ENCODE peak calls at places on chromosomes 7 and 10, in four cellular contexts. Z, C, F and A are unnamed samples.

GRCh38 chr10:23870612-23871011 is 338.3 kb upstream of the KIAA1217 start:
- DNase-seq in Z (no peak), C (no peak), F (no peak), A (no peak)

GRCh38 chr10:108544500-108545120 is 1378.7 kb downstream of the XPNPEP1 start:
- DNase-seq in Z (peak; percentile 76), C (peak; percentile 55), F (peak; percentile 1), A (peak; percentile 69)

GRCh38 chr10:44934416-44935200 is 23.5 kb downstream of the TMEM72 start:
- DNase-seq in Z (no peak), C (no peak), F (no peak), A (no peak)

GRCh38 chr10:11178606-11179221 is 161.0 kb downstream of the CELF2 start:
- DNase-seq in Z (peak; percentile 23), C (no peak), F (no peak), A (no peak)

GRCh38 chr10:121597504-121598241 is 571 bp downstream of the FGFR2 start:
- DNase-seq in Z (no peak), C (no peak), F (no peak), A (no peak)

GRCh38 chr7:26860361-26860760 is 4.0 kb downstream of the SKAP2 start:
- DNase-seq in Z (no peak), C (no peak), F (no peak), A (no peak)

GRCh38 chr10:89302628-89303027 is 782 bp downstream of the IFIT2 start:
- DNase-seq in Z (no peak), C (no peak), F (no peak), A (no peak)

GRCh38 chr7:2022737-2023250 is 210.0 kb downstream of the MAD1L1 start:
- DNase-seq in Z (no peak), C (no peak), F (no peak), A (no peak)

GRCh38 chr10:110163841-110164240 is 43.6 kb upstream of the MXI1 start:
- DNase-seq in Z (no peak), C (no peak), F (no peak), A (no peak)

GRCh38 chr7:107725138-107725740 is 18.7 kb upstream of the CBLL1 start:
- DNase-seq in Z (peak; percentile 50), C (no peak), F (peak; percentile 61), A (no peak)

GRCh38 chr10:101297901-101298451 is 56.0 kb upstream of the BTRC start:
- DNase-seq in Z (peak; percentile 70), C (peak; percentile 53), F (peak; percentile 82), A (peak; percentile 66)

GRCh38 chr10:75717126-75717916 is 285.9 kb downstream of the LRMDA start:
- DNase-seq in Z (no peak), C (no peak), F (no peak), A (no peak)

GRCh38 chr10:103725242-103725641 is 130.1 kb downstream of the SH3PXD2A start:
- DNase-seq in Z (no peak), C (no peak), F (no peak), A (no peak)

GRCh38 chr10:80498039-80498832 is 39.5 kb upstream of the SH2D4B start:
- DNase-seq in Z (peak; percentile 3), C (no peak), F (no peak), A (no peak)

GRCh38 chr10:115818015-115818414 is 455.0 kb downstream of the GFRA1 start:
- DNase-seq in Z (no peak), C (no peak), F (no peak), A (no peak)

GRCh38 chr7:137625197-137625596 is 221.6 kb downstream of the DGKI start:
- DNase-seq in Z (no peak), C (no peak), F (no peak), A (no peak)
- TF ChIP-seq CTCF in Z (no peak), C (no peak), F (no peak), A (no peak)

GRCh38 chr10:124865676-124866075 is 64.1 kb downstream of the ABRAXAS2 start:
- DNase-seq in Z (no peak), C (no peak), F (no peak), A (no peak)
- TF ChIP-seq CTCF in Z (no peak), C (no peak), F (no peak), A (no peak)

DNA sequence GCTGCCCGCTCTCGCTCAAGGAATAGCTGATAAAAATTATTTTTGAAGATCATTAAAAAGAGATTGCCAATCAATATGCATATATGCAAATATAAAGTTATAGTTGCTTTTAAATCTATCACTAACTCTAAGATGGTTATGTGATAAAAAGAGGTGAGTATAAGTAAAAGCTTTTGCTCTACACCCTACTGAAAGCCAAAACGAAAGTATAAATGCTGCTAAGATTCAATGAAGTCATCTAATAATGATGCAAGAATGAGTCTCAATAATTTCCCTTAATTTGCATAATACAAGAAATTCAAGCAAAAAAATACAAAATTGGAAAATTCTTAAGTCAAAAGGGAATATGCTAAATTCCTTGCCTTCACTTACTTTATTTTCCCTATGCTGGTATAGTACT is 75.2 kb downstream of the WAPL start:
- DNase-seq in Z (no peak), C (no peak), F (no peak), A (no peak)
- TF ChIP-seq CTCF in Z (no peak), C (no peak), F (no peak), A (no peak)

DNA sequence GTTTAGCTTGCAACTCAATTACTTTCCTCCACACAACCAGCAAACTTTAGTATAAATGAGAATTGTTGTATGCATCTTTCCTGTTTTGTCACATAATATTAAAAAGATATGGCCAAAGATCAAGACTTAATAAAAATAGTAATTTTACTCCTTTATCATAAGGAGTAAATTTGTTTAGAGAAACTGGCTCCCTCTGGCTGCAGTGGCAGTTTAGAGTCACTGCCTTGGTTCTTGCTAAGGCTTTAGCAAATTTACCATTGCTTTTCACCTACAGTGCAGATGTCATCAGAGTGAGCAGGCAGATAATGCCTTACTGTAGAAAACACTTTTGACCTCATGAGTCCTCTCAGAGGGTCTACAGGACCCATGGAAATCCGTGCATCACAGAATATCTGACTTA is 2.6 kb downstream of the PRPF18 start:
- DNase-seq in Z (no peak), C (no peak), F (no peak), A (no peak)
- TF ChIP-seq CTCF in Z (no peak), C (no peak), F (no peak), A (no peak)

DNA sequence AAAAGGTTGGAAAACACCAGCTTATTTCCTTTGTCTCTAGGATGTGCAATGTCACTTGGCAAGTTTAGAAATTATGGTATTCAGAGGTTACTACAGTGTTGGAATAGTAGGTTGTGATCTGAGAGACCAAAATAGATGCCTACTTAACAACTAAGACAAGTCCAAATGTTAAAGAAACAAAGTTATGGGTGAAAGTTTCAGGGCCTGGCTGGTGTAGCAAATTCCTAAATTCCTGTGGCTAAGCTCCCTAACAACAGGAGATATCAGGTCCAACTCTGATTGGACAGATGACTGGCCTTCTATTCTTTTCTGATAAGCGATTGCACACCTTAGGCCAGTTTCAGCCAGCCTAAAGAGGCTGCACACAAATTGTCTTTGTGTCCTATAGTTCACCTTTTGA is 873.5 kb downstream of the REEP3 start:
- DNase-seq in Z (no peak), C (no peak), F (no peak), A (no peak)
- TF ChIP-seq CTCF in Z (no peak), C (no peak), F (no peak), A (no peak)

DNA sequence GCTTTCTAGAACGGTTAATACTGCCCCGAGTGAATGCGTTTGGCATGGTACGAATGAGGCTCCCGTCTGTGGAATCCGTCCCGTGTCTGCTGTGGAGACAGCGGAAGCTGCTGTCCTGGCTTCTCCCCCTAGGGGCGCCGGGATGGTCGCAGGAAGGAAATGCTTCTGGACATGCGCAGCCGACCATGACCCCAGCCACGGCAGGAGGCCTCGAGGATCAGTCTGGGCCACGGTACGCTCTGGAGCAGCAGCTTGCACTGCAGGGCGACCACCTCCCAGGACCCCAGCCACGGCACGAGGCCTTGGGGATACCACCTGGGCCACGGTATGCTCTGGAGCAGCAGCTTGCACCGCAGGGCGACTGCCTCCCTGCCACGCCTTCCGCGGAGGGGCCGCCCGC is 107.9 kb downstream of the CYTH3 start:
- DNase-seq in Z (peak; percentile 15), C (no peak), F (peak; percentile 53), A (no peak)
- TF ChIP-seq CTCF in Z (no peak), C (no peak), F (no peak), A (peak; percentile 46)